ENCODE peak calls at places on chromosomes 6 and 20, in eight cellular contexts. O is right lobe of liver, U is ovary, R is H1, G is spleen, W is sigmoid colon, Z is suprapubic skin, K is Peyer's patch. I is an unnamed sample. For H3K9me3 and H3K27me3, the result is how much of the 10 kb centered on the place peaks cover.

GRCh38 chr6:47789553-47789952 is 7.7 kb downstream of the OPN5 start:
- DNase-seq in O (no peak), U (no peak), R (no peak), G (no peak), W (no peak), Z (no peak), K (no peak), I (no peak)

GRCh38 chr20:15317546-15318242 is 980.3 kb upstream of the FLRT3 start:
- DNase-seq in O (no peak), U (no peak), R (no peak), G (no peak), W (no peak), Z (no peak), K (no peak), I (no peak)

GRCh38 chr6:57313711-57314471 is 3.5 kb upstream of the PRIM2 start:
- DNase-seq in O (no peak), U (no peak), R (no peak), G (no peak), W (peak), Z (no peak), K (no peak), I (peak)

GRCh38 chr6:142878407-142878806 is 66.6 kb downstream of the HIVEP2 start:
- DNase-seq in O (no peak), U (no peak), R (no peak), G (no peak), W (no peak), Z (no peak), K (no peak), I (no peak)

GRCh38 chr20:62496525-62497218 is 20.9 kb upstream of the GATA5 start:
- DNase-seq in O (no peak), U (no peak), R (no peak), G (no peak), W (no peak), Z (no peak), K (no peak), I (no peak)

GRCh38 chr6:141488466-141488865 is 644.3 kb upstream of the GJE1 start:
- DNase-seq in O (no peak), U (no peak), R (no peak), G (no peak), W (no peak), Z (no peak), K (no peak), I (no peak)

GRCh38 chr6:52217761-52218160 is 26.5 kb downstream of the IL17F start:
- DNase-seq in O (no peak), U (no peak), R (no peak), G (no peak), W (no peak), Z (no peak), K (no peak), I (no peak)

GRCh38 chr20:62272200-62272599 is 30.6 kb upstream of the ADRM1 start:
- DNase-seq in O (no peak), U (no peak), R (no peak), G (no peak), W (no peak), Z (no peak), K (no peak), I (no peak)

GRCh38 chr6:30688569-30688968 is 2.1 kb upstream of the PPP1R18 start:
- DNase-seq in O (no peak), U (no peak), R (no peak), G (peak), W (no peak), Z (no peak), K (no peak), I (no peak)

GRCh38 chr6:13488896-13489237 is 1.5 kb upstream of the GFOD1 start:
- DNase-seq in O (peak), U (no peak), R (no peak), G (no peak), W (no peak), Z (peak), K (no peak), I (no peak)

GRCh38 chr6:13488015-13488895 is 855 bp upstream of the GFOD1 start:
- DNase-seq in O (peak), U (peak), R (no peak), G (peak), W (peak), Z (peak), K (peak), I (peak)

GRCh38 chr6:13486679-13487121 is 700 bp downstream of the GFOD1 start:
- DNase-seq in O (peak), U (peak), R (no peak), G (peak), W (peak), Z (peak), K (peak), I (peak)

GRCh38 chr6:13485923-13486557 is 1.4 kb downstream of the GFOD1 start:
- DNase-seq in O (peak), U (no peak), R (no peak), G (peak), W (peak), Z (no peak), K (peak), I (peak)

GRCh38 chr6:13487122-13488014 is at the start of gene GFOD1:
- DNase-seq in O (peak), U (peak), R (peak), G (peak), W (peak), Z (peak), K (peak), I (peak)
- TF ChIP-seq POLR2A in O (peak), U (peak), R (peak), G (no peak), W (peak), Z (no peak), K (peak), I (peak)

GRCh38 chr20:41604002-41604401 is 14.2 kb downstream of the CHD6 start:
- DNase-seq in O (no peak), U (no peak), R (no peak), G (no peak), W (no peak), Z (no peak), K (no peak), I (no peak)

GRCh38 chr20:41598719-41599118 is 19.5 kb downstream of the CHD6 start:
- DNase-seq in O (no peak), U (no peak), R (no peak), G (no peak), W (no peak), Z (no peak), K (no peak), I (no peak)

GRCh38 chr20:41601742-41602141 is 16.4 kb downstream of the CHD6 start:
- DNase-seq in O (no peak), U (no peak), R (no peak), G (no peak), W (no peak), Z (no peak), K (no peak), I (no peak)

GRCh38 chr20:41599699-41600104 is 18.5 kb downstream of the CHD6 start:
- DNase-seq in O (no peak), U (no peak), R (no peak), G (no peak), W (no peak), Z (no peak), K (no peak), I (no peak)

GRCh38 chr20:41600926-41601631 is 17.1 kb downstream of the CHD6 start:
- DNase-seq in O (no peak), U (no peak), R (no peak), G (no peak), W (no peak), Z (no peak), K (no peak), I (no peak)
- H3K9me3 ChIP-seq in O (under half), U (under half), R (under half), G (half or more), W (under half), Z (under half), K (under half), I (under half)

GRCh38 chr20:38325167-38325566 is 21.1 kb upstream of the LBP start:
- DNase-seq in O (no peak), U (no peak), R (no peak), G (no peak), W (no peak), Z (no peak), K (no peak), I (no peak)
- H3K27me3 ChIP-seq in O (under half), U (under half), R (under half), G (under half), W (under half), Z (under half), K (under half), I (under half)

DNA sequence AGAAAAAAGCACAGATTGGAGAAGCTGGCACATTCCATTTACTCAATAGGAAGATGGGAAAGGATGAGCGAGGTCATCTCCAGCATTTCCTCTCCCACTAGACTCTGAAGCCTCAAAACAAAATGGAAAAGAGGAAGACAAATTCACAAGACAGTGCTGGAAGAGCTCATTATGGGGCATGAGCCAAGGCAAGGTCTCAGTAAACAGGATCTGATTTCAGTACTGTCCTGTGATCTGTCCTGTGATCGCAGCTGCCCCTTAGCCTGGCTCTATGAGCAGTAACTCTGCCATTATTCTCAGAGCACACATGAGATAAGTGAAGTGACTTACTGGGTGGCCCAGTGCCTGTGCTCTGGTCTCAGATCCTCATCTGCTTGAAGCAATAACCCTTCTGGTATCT is 68.1 kb upstream of the SLC4A11 start:
- DNase-seq in O (no peak), U (no peak), R (no peak), G (no peak), W (no peak), Z (no peak), K (no peak), I (no peak)
- TF ChIP-seq POLR2A in O (no peak), U (no peak), R (no peak), G (no peak), W (no peak), Z (no peak), K (no peak), I (no peak)

GRCh38 chr6:88953550-88954386 is 9.7 kb downstream of the RNGTT start:
- DNase-seq in O (no peak), U (no peak), R (no peak), G (no peak), W (no peak), Z (no peak), K (no peak), I (no peak)
- H3K9me3 ChIP-seq in O (under half), U (under half), R (under half), G (under half), W (under half), Z (under half), K (under half), I (under half)

GRCh38 chr6:125759959-125760457 is 10.6 kb downstream of the HEY2 start:
- DNase-seq in O (no peak), U (no peak), R (no peak), G (no peak), W (no peak), Z (no peak), K (no peak), I (no peak)
- H3K27me3 ChIP-seq in O (under half), U (under half), R (under half), G (under half), W (under half), Z (under half), K (under half), I (under half)

GRCh38 chr6:163218361-163218894 is 196.1 kb upstream of the QKI start:
- DNase-seq in O (no peak), U (no peak), R (no peak), G (no peak), W (no peak), Z (no peak), K (no peak), I (no peak)
- TF ChIP-seq POLR2A in O (no peak), U (no peak), R (no peak), G (no peak), W (no peak), Z (no peak), K (no peak), I (no peak)